ENCODE peak calls at places on chromosomes 16 and 17, in six cellular contexts. B is neuronal stem cell, J is H1, A is IMR-90, T is H9, U is mesenchymal stem cell. K is an unnamed sample.

GRCh38 chr17:35238817-35239216 is 4.1 kb upstream of the SLFN5 start:
- DNase-seq in T (no peak), B (no peak), J (no peak), A (peak; percentile 78), U (peak; percentile 26), K (no peak)

GRCh38 chr17:2207815-2208515 is 95.6 kb downstream of the SMG6 start:
- DNase-seq in T (no peak), A (no peak), J (no peak), U (peak; percentile 41), B (no peak), K (no peak)

GRCh38 chr16:30179931-30180330 is 3.5 kb upstream of the CORO1A start:
- DNase-seq in T (no peak), B (no peak), A (no peak), U (no peak), J (no peak), K (no peak)

GRCh38 chr17:32980230-32980629 is 11.4 kb upstream of the SPACA3 start:
- DNase-seq in T (no peak), B (no peak), A (no peak), J (no peak), U (no peak), K (no peak)

GRCh38 chr17:81136366-81136765 is 28.9 kb upstream of the PVALEF start:
- DNase-seq in J (no peak), U (no peak), T (no peak), B (no peak), A (no peak), K (no peak)

GRCh38 chr16:76583466-76583865 is 306.3 kb downstream of the CNTNAP4 start:
- DNase-seq in A (no peak), J (no peak), B (no peak), U (no peak), T (no peak), K (no peak)

GRCh38 chr16:2427526-2427925 is 1.7 kb upstream of the CCNF start:
- DNase-seq in B (no peak), A (no peak), J (no peak), T (no peak), U (no peak), K (no peak)

GRCh38 chr17:7435676-7436555 is 681 bp downstream of the TMEM102 start:
- DNase-seq in J (peak; percentile 84), U (peak; percentile 48), T (peak; percentile 91), A (no peak), B (peak; percentile 31), K (peak; percentile 35)

GRCh38 chr16:81748476-81749198 is 30.5 kb upstream of the PLCG2 start:
- DNase-seq in T (no peak), B (no peak), J (no peak), U (no peak), A (no peak), K (no peak)

GRCh38 chr16:65119905-65120341 is 1.9 kb downstream of the CDH11 start:
- DNase-seq in J (no peak), A (peak; percentile 76), B (peak; percentile 48), U (peak; percentile 73), T (no peak), K (no peak)

GRCh38 chr16:56781565-56781964 is 51.6 kb downstream of the NUP93 start:
- DNase-seq in J (no peak), U (no peak), A (no peak), T (no peak), B (no peak), K (no peak)

GRCh38 chr17:17114592-17115225 is 72.5 kb downstream of the MPRIP start:
- DNase-seq in B (no peak), A (no peak), U (no peak), T (no peak), J (no peak), K (no peak)

GRCh38 chr17:21039839-21040575 is 2.8 kb downstream of the USP22 start:
- DNase-seq in J (no peak), T (no peak), B (no peak), A (peak; percentile 56), U (peak; percentile 54), K (no peak)

GRCh38 chr16:65319621-65320231 is 197.9 kb upstream of the CDH11 start:
- DNase-seq in J (no peak), T (no peak), U (no peak), A (no peak), B (no peak), K (no peak)

GRCh38 chr17:5164465-5164864 is 27.2 kb downstream of the ZNF594 start:
- DNase-seq in U (no peak), J (no peak), A (no peak), T (no peak), B (no peak), K (no peak)

GRCh38 chr17:49249292-49249794 is 18.8 kb upstream of the PHOSPHO1 start:
- DNase-seq in A (no peak), U (no peak), T (no peak), B (no peak), J (no peak), K (no peak)

GRCh38 chr16:80924372-80924978 is 82.2 kb downstream of the CMC2 start:
- DNase-seq in A (peak; percentile 43), B (peak; percentile 46), J (peak; percentile 88), T (peak; percentile 87), U (peak; percentile 6), K (peak; percentile 27)

GRCh38 chr17:2222901-2223616 is 80.5 kb downstream of the SMG6 start:
- DNase-seq in A (peak; percentile 80), U (peak; percentile 60), J (no peak), B (no peak), T (no peak), K (no peak)

GRCh38 chr16:78579020-78579419 is 479.6 kb downstream of the WWOX start:
- DNase-seq in J (no peak), U (no peak), B (no peak), T (no peak), A (no peak), K (no peak)

GRCh38 chr17:77128895-77129567 is 11.7 kb upstream of the SEC14L1 start:
- DNase-seq in U (no peak), T (no peak), J (no peak), A (no peak), B (no peak), K (no peak)

GRCh38 chr16:25966172-25967097 is 274.7 kb downstream of the HS3ST4 start:
- DNase-seq in T (no peak), U (no peak), A (no peak), B (no peak), J (no peak), K (no peak)

GRCh38 chr17:12122091-12122490 is 101.4 kb downstream of the MAP2K4 start:
- DNase-seq in U (no peak), T (no peak), A (no peak), J (no peak), B (no peak), K (no peak)

GRCh38 chr16:14347706-14348105 is 276.6 kb downstream of the MRTFB start:
- DNase-seq in U (no peak), T (no peak), J (no peak), B (no peak), A (no peak), K (no peak)

GRCh38 chr16:14345512-14346115 is 274.5 kb downstream of the MRTFB start:
- DNase-seq in U (no peak), T (no peak), A (no peak), J (no peak), B (no peak), K (no peak)

GRCh38 chr16:14344945-14345344 is 273.8 kb downstream of the MRTFB start:
- DNase-seq in A (no peak), U (no peak), B (no peak), T (no peak), J (no peak), K (no peak)

GRCh38 chr16:14344292-14344691 is 273.2 kb downstream of the MRTFB start:
- DNase-seq in J (no peak), A (peak; percentile 11), B (no peak), U (no peak), T (peak; percentile 43), K (no peak)

DNA sequence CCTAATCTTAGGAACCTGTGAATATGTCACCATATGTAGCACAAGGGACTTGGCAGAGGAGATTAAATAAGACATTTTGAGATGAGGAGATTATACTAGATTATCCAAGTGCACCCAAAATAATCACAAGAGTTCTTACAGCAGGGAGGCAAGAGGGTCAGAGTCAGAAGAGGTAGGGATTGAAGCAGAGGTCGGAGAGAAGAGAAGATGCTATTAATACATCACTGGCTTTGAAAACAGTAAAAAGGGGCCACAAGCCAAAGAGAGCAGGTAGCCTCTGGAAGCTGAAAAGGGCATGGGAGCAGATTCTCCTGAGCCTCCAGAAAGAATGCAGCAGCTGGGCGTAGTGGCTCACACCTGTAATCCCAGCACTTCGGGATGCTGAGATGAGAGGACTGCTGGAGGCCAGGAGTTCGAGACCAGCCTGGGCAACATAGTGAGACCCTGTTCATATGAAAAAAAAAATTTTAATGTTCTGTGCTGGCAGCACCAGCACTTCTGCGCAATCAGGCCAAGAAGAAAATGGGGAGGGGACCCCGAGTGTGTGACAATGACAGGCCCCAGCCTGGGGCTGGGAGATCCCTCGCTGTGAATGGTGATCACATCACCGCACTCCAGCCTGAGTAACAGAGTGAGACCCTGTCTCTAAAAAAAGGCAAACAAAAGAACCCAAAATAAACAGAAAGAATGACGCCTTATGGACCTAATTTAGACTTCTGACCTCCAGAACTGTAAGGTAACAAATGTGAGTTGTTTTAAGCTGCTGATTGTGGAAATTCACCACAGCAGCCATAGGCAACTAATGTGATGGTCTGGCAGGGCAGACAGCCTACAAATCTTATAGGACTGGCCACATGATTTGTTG is 275.4 kb downstream of the MRTFB start:
- DNase-seq in U (no peak), J (no peak), T (no peak), B (no peak), A (no peak), K (no peak)
- H3K14ac ChIP-seq in U (no peak overlapping the region), J (no peak overlapping the region), T (no peak overlapping the region), B (no peak overlapping the region), A (no peak overlapping the region), K (no peak overlapping the region)

DNA sequence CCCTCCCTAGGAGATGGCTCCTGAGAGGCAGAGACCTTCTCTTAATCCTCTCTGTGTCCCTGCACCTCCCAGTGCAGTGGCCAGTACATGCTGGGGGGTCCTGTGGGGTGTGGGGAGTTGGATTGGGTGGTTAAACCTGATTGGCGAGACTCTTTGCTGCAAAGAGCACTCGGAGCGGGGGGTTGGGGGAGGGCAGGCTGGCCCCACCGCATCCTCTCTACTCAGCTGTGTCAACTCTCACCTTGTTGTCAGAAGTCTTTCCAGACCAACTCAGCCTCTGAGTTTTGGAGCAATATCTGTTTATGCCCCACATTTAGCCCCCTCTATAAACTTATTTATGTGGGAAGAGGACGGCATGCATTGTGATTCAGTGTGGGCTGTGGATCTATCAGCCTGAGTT is 40.0 kb downstream of the SMARCE1 start:
- DNase-seq in T (no peak), J (no peak), A (no peak), B (no peak), U (no peak), K (no peak)
- H3K14ac ChIP-seq in T (no peak overlapping the region), J (no peak overlapping the region), A (no peak overlapping the region), B (no peak overlapping the region), U (no peak overlapping the region), K (peak overlapping the region; percentile 84)

GRCh38 chr17:65332375-65332774 is 195.2 kb downstream of the RGS9 start:
- DNase-seq in A (peak; percentile 66), U (peak; percentile 48), T (no peak), J (no peak), B (no peak), K (peak; percentile 81)
- H3K14ac ChIP-seq in A (no peak overlapping the region), U (no peak overlapping the region), T (no peak overlapping the region), J (no peak overlapping the region), B (no peak overlapping the region), K (no peak overlapping the region)

DNA sequence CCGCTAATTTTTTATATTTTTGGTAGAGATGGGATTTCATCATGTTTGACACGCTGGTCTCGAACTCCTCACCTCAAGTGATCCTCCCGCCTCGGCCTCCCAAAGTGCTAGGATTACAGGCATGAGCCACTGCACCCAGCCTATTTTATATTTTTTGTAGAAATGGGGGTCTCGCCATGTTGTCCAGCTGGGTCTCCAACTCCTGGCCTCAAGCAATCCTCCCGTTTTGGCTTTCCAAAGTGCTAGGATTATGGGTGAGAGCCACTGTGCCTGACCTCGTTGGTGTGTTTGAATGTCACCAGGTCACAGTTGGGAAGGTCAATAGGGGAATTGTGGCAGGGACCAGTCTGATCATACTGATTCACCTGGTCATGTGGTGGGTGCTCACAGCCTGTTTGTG is 56.7 kb upstream of the NKD1 start:
- DNase-seq in U (no peak), T (no peak), J (no peak), B (no peak), A (no peak), K (no peak)
- H3K14ac ChIP-seq in U (no peak overlapping the region), T (no peak overlapping the region), J (no peak overlapping the region), B (no peak overlapping the region), A (no peak overlapping the region), K (no peak overlapping the region)